ENCODE peak calls at places on chromosomes 1 and 21, in seven cellular contexts. Q is NCI-H345; W is left lobe of liver; U is hypothalamus; K is activated CD8-positive, alpha-beta memory T cell treated with anti-CD3 and anti-CD28 coated beads, Interleukin-2, amount 50 U/mL, for 48 hours; C is HS-5; X is AG09319. R is an unnamed sample.

GRCh38 chr1:147539122-147539575 is 2.2 kb upstream of the BCL9 start:
- DNase-seq in Q (no peak), W (no peak), U (no peak), K (no peak), C (peak; percentile 55), X (peak; percentile 84), R (no peak)

GRCh38 chr1:15684042-15684461 is at the start of gene PLEKHM2:
- DNase-seq in Q (peak; percentile 41), W (no peak), U (no peak), K (peak; percentile 75), C (no peak), X (no peak), R (peak; percentile 77)

GRCh38 chr1:54409156-54410142 is 3.3 kb upstream of the SSBP3 start:
- DNase-seq in Q (no peak), W (no peak), U (no peak), K (no peak), C (no peak), X (no peak), R (no peak)

GRCh38 chr1:64886877-64887276 is 79.5 kb downstream of the JAK1 start:
- DNase-seq in Q (no peak), W (no peak), U (no peak), K (no peak), C (no peak), X (no peak), R (peak; percentile 91)

GRCh38 chr1:39957299-39958020 is 2.5 kb downstream of the MFSD2A start:
- DNase-seq in Q (no peak), W (no peak), U (no peak), K (no peak), C (no peak), X (no peak), R (no peak)

GRCh38 chr1:67573481-67573880 is 111.5 kb upstream of the GADD45A start:
- DNase-seq in Q (no peak), W (no peak), U (no peak), K (no peak), C (no peak), X (no peak), R (no peak)

GRCh38 chr1:76303348-76303712 is 228.8 kb downstream of the ST6GALNAC3 start:
- DNase-seq in Q (peak; percentile 92), W (no peak), U (no peak), K (no peak), C (no peak), X (no peak), R (peak; percentile 28)

GRCh38 chr1:209672705-209673630 is 2.2 kb upstream of the G0S2 start:
- DNase-seq in Q (no peak), W (no peak), U (no peak), K (no peak), C (no peak), X (no peak), R (no peak)

GRCh38 chr1:159889202-159889601 is 10.8 kb downstream of the CFAP45 start:
- DNase-seq in Q (no peak), W (no peak), U (no peak), K (no peak), C (no peak), X (no peak), R (no peak)

GRCh38 chr1:229879746-229880145 is 187.3 kb upstream of the GALNT2 start:
- DNase-seq in Q (no peak), W (no peak), U (no peak), K (no peak), C (no peak), X (no peak), R (no peak)

GRCh38 chr1:40774266-40774998 is 9.2 kb upstream of the KCNQ4 start:
- DNase-seq in Q (peak; percentile 29), W (no peak), U (no peak), K (peak; percentile 84), C (no peak), X (no peak), R (peak; percentile 79)

GRCh38 chr1:29931477-29932175 is 695.3 kb downstream of the PTPRU start:
- DNase-seq in Q (no peak), W (no peak), U (no peak), K (no peak), C (no peak), X (no peak), R (peak; percentile 51)

GRCh38 chr1:232293361-232293760 is 336.6 kb downstream of the SIPA1L2 start:
- DNase-seq in Q (no peak), W (no peak), U (no peak), K (no peak), C (no peak), X (no peak), R (no peak)

GRCh38 chr1:81548918-81549587 is 251.7 kb upstream of the ADGRL2 start:
- DNase-seq in Q (no peak), W (no peak), U (no peak), K (no peak), C (no peak), X (no peak), R (no peak)

GRCh38 chr21:31894441-31894840 is 21.6 kb downstream of the HUNK start:
- DNase-seq in Q (no peak), W (no peak), U (no peak), K (no peak), C (no peak), X (no peak), R (no peak)

GRCh38 chr1:50491142-50491541 is 67.9 kb upstream of the DMRTA2 start:
- DNase-seq in Q (no peak), W (no peak), U (no peak), K (no peak), C (no peak), X (no peak), R (no peak)